ENCODE peak calls at places on chromosomes 12 and 14, in six cellular contexts. B is adipocyte, V is HepG2, K is endodermal cell, O is neural progenitor cell, M is IMR-90. D is an unnamed sample.
A peak's percentile ranks its signal among the peaks of the same experiment; 100 is the strongest.

GRCh38 chr12:71469235-71469873 is 29.8 kb downstream of the LGR5 start:
- DNase-seq in O (peak; percentile 66), V (peak; percentile 55), M (peak; percentile 69), B (peak; percentile 41), K (peak; percentile 80), D (peak; percentile 92)

GRCh38 chr12:18139989-18140596 is 50.1 kb upstream of the RERGL start:
- DNase-seq in V (peak; percentile 4), O (peak; percentile 16), M (peak; percentile 27), K (no peak), B (peak; percentile 85), D (peak; percentile 68)

GRCh38 chr12:101598483-101598882 is 3.7 kb downstream of the MYBPC1 start:
- DNase-seq in M (no peak), B (no peak), O (no peak), K (no peak), V (no peak), D (no peak)

GRCh38 chr12:66775941-66776340 is 97.1 kb upstream of the GRIP1 start:
- DNase-seq in V (no peak), K (no peak), M (no peak), O (no peak), B (no peak), D (no peak)

GRCh38 chr12:57733928-57734327 is 4.6 kb downstream of the AGAP2 start:
- DNase-seq in O (no peak), B (no peak), V (no peak), K (no peak), M (no peak), D (no peak)

GRCh38 chr14:33404054-33404453 is 465.4 kb downstream of the NPAS3 start:
- DNase-seq in M (peak; percentile 10), V (no peak), K (no peak), O (no peak), B (peak; percentile 73), D (peak; percentile 96)

GRCh38 chr14:22579218-22579617 is 9.8 kb downstream of the DAD1 start:
- DNase-seq in K (no peak), M (no peak), V (no peak), B (no peak), O (peak; percentile 40), D (no peak)

GRCh38 chr12:106138646-106139421 is at the start of gene NUAK1:
- DNase-seq in B (peak; percentile 77), K (peak; percentile 94), M (peak; percentile 45), O (peak; percentile 90), V (no peak), D (peak; percentile 84)

GRCh38 chr14:91484186-91484585 is 25.9 kb downstream of the PPP4R3A start:
- DNase-seq in V (no peak), O (no peak), B (no peak), M (no peak), K (no peak), D (no peak)

GRCh38 chr12:111413442-111414086 is 7.8 kb downstream of the SH2B3 start:
- DNase-seq in O (no peak), K (peak; percentile 80), M (peak; percentile 77), V (no peak), B (peak; percentile 52), D (peak; percentile 62)

GRCh38 chr14:100824946-100825690 is 800 bp upstream of the MEG3 start:
- DNase-seq in K (no peak), B (peak; percentile 57), M (no peak), V (no peak), O (no peak), D (no peak)

GRCh38 chr12:107484941-107485340 is 200.7 kb upstream of the PWP1 start:
- DNase-seq in B (no peak), V (no peak), K (no peak), O (no peak), M (no peak), D (no peak)

GRCh38 chr12:666766-667308 is 3.6 kb upstream of the NINJ2 start:
- DNase-seq in M (peak; percentile 40), K (peak; percentile 53), V (no peak), O (peak; percentile 7), B (peak; percentile 20), D (peak; percentile 63)

GRCh38 chr12:118023461-118023860 is 7.0 kb downstream of the RFC5 start:
- DNase-seq in B (no peak), V (no peak), K (no peak), M (no peak), O (no peak), D (no peak)

GRCh38 chr12:57066245-57066644 is 12.3 kb downstream of the NEMP1 start:
- DNase-seq in M (no peak), V (no peak), O (no peak), K (no peak), B (no peak), D (no peak)

GRCh38 chr12:27616356-27617150 is 79.7 kb upstream of the REP15 start:
- DNase-seq in V (no peak), M (no peak), K (no peak), O (no peak), B (no peak), D (no peak)

GRCh38 chr14:89137514-89138163 is 279.4 kb downstream of the FOXN3 start:
- DNase-seq in O (no peak), M (peak; percentile 94), K (no peak), V (peak; percentile 45), B (peak; percentile 77), D (peak; percentile 94)

GRCh38 chr12:20492251-20492728 is 124.0 kb downstream of the PDE3A start:
- DNase-seq in V (no peak), M (peak; percentile 65), K (no peak), B (no peak), O (no peak), D (peak; percentile 25)

GRCh38 chr14:93959239-93960107 is 16.9 kb downstream of the ASB2 start:
- DNase-seq in O (no peak), B (peak; percentile 92), M (peak; percentile 95), K (peak; percentile 86), V (peak; percentile 98), D (peak; percentile 62)

GRCh38 chr12:120225852-120226640 is 25.1 kb upstream of the RPLP0 start:
- DNase-seq in V (no peak), K (no peak), O (no peak), B (no peak), M (no peak), D (no peak)

GRCh38 chr14:97262336-97262735 is 465.2 kb downstream of the VRK1 start:
- DNase-seq in M (no peak), V (no peak), B (no peak), O (no peak), K (no peak), D (no peak)

GRCh38 chr14:103542545-103543088 is 13.6 kb downstream of the TRMT61A start:
- DNase-seq in O (peak; percentile 97), V (no peak), K (peak; percentile 93), M (no peak), B (peak; percentile 25), D (no peak)

GRCh38 chr14:65439117-65439516 is 26.6 kb downstream of the FUT8 start:
- DNase-seq in O (no peak), M (no peak), B (no peak), K (no peak), V (no peak), D (no peak)

GRCh38 chr12:10563966-10564365 is 49.4 kb downstream of the MAGOHB start:
- DNase-seq in K (no peak), V (no peak), M (no peak), B (peak; percentile 14), O (no peak), D (no peak)

GRCh38 chr12:89059721-89060120 is 292.6 kb downstream of the DUSP6 start:
- DNase-seq in V (no peak), B (no peak), K (no peak), M (no peak), O (peak; percentile 41), D (no peak)

GRCh38 chr12:88945041-88945732 is 364.9 kb upstream of the KITLG start:
- DNase-seq in O (no peak), V (no peak), K (no peak), M (peak; percentile 10), B (no peak), D (peak; percentile 64)

GRCh38 chr12:52631676-52632459 is 13.5 kb upstream of the KRT73 start:
- DNase-seq in V (no peak), B (no peak), K (peak; percentile 38), M (no peak), O (no peak), D (no peak)

GRCh38 chr12:52630609-52631200 is 12.3 kb upstream of the KRT73 start:
- DNase-seq in B (no peak), V (no peak), K (peak; percentile 23), O (no peak), M (no peak), D (no peak)

GRCh38 chr12:52632656-52633055 is 14.3 kb upstream of the KRT73 start:
- DNase-seq in M (no peak), O (peak; percentile 34), K (no peak), B (no peak), V (no peak), D (no peak)

GRCh38 chr12:52630104-52630500 is 11.7 kb upstream of the KRT73 start:
- DNase-seq in V (no peak), B (no peak), K (peak; percentile 34), M (no peak), O (no peak), D (no peak)

GRCh38 chr12:52631264-52631663 is 12.9 kb upstream of the KRT73 start:
- DNase-seq in K (peak; percentile 43), M (no peak), V (no peak), B (no peak), O (no peak), D (no peak)
- H3K9ac ChIP-seq in K (no peak overlapping the region), M (no peak overlapping the region), V (no peak overlapping the region), B (no peak overlapping the region), O (no peak overlapping the region), D (no peak overlapping the region)

DNA sequence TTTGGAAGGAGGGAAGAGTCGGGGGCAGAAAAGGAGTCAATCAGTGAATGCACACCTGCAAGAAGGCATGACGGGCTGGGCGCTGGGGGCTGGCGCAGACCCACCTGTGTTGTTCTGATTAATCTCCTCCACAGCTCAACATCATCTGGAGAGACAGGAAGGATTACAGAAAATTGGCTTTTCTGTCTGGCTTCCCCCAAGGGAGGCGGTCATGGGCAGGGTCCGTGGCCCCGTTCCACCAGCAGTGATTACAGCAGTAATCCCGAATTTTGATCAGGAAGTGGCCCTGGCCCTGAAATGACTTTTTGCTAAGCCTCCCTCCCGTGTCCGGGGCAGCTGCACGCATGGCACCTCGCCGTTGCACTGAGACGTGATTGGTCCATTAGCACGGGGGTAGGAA is 24.4 kb upstream of the GALNT9 start:
- DNase-seq in V (no peak), K (no peak), M (no peak), O (no peak), B (no peak), D (no peak)
- H3K9me3 ChIP-seq in V (no peaks in the 10 kb centered on the region), K (peaks cover 23% of the 10 kb centered on the region), M (peaks cover 25% of the 10 kb centered on the region), O (no peaks in the 10 kb centered on the region), B (no peaks in the 10 kb centered on the region), D (no peaks in the 10 kb centered on the region)

DNA sequence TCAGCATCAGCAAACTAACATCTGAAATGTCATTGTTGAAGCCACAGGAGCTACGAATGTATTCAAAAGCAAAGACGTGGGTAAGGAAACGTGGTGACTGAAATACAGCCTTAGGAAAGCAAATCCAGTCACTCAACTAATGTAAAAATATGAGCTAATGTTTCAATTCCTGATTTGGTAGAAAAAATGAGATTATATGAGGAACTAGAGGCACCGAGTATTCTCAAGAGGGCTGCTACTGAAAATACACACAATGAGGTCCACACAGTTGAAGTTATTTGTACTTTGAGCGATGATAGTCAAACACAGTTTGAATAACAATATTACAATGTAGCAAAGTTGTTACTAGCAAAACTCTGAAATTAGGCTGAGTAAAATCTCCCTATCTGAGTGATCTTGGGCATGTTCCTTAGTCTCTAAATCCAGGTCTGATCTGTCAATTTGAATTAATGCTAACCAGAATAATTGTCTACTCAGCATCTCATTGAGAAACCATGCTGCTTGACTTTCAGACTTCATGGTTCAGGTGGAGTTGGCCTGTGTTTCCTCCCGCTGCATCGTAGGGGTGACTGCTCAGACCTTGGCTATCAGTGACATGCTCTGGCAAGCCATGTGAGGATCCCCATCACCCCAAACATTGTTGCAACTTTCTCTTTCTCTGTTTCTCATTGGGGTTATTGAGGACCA is 467.1 kb upstream of the SOX5 start:
- DNase-seq in M (no peak), K (no peak), V (no peak), B (no peak), O (no peak), D (no peak)
- H3K9ac ChIP-seq in M (no peak overlapping the region), K (no peak overlapping the region), V (no peak overlapping the region), B (no peak overlapping the region), O (no peak overlapping the region), D (no peak overlapping the region)

GRCh38 chr12:133217219-133217618 is 18.5 kb downstream of the ANHX start:
- DNase-seq in O (no peak), K (peak; percentile 18), V (no peak), M (no peak), B (no peak), D (no peak)
- H3K9me3 ChIP-seq in O (peaks cover 7% of the 10 kb centered on the region), K (peaks cover 64% of the 10 kb centered on the region), V (peaks cover 98% of the 10 kb centered on the region), M (peaks cover 76% of the 10 kb centered on the region), B (peaks cover 83% of the 10 kb centered on the region), D (no peaks in the 10 kb centered on the region)